ENCODE peak calls at places on chromosomes 7 and 10, in seven cellular contexts. H, O, E, K, F, I and S are unnamed samples.

GRCh38 chr7:154720016-154720415 is 282.9 kb downstream of the PAXIP1 start:
- DNase-seq in H (no peak), O (no peak), E (peak; percentile 14), K (no peak), F (no peak), I (no peak), S (no peak)

GRCh38 chr10:32961892-32962369 is 3.9 kb upstream of the ITGB1 start:
- DNase-seq in H (peak; percentile 93), O (peak; percentile 92), E (peak; percentile 23), K (peak; percentile 86), F (no peak), I (no peak), S (no peak)

GRCh38 chr7:135100856-135101255 is 47.0 kb upstream of the TMEM140 start:
- DNase-seq in H (peak; percentile 10), O (peak; percentile 8), E (no peak), K (no peak), F (no peak), I (no peak), S (no peak)

GRCh38 chr10:5685764-5686240 is 1.2 kb downstream of the TASOR2 start:
- DNase-seq in H (peak; percentile 24), O (peak; percentile 22), E (no peak), K (no peak), F (no peak), I (no peak), S (no peak)

GRCh38 chr10:17793823-17794759 is 15.1 kb upstream of the MRC1 start:
- DNase-seq in H (no peak), O (no peak), E (peak; percentile 63), K (peak; percentile 79), F (no peak), I (no peak), S (no peak)

GRCh38 chr10:80530251-80530650 is 7.5 kb upstream of the SH2D4B start:
- DNase-seq in H (peak; percentile 22), O (peak; percentile 55), E (peak; percentile 57), K (peak; percentile 79), F (no peak), I (no peak), S (no peak)

GRCh38 chr7:105006367-105007139 is 7.5 kb upstream of the KMT2E start:
- DNase-seq in H (no peak), O (no peak), E (peak; percentile 42), K (no peak), F (no peak), I (peak; percentile 56), S (no peak)

GRCh38 chr10:101224910-101225823 is 4.1 kb downstream of the LBX1 start:
- DNase-seq in H (no peak), O (no peak), E (no peak), K (no peak), F (no peak), I (no peak), S (peak; percentile 17)

GRCh38 chr10:5905854-5906507 is 15.9 kb downstream of the FBH1 start:
- DNase-seq in H (no peak), O (no peak), E (no peak), K (no peak), F (peak; percentile 54), I (no peak), S (peak; percentile 31)

GRCh38 chr7:17557305-17557704 is 258.9 kb downstream of the AHR start:
- DNase-seq in H (peak; percentile 21), O (peak; percentile 60), E (no peak), K (no peak), F (no peak), I (no peak), S (peak; percentile 40)

GRCh38 chr7:13990319-13990983 is 985 bp upstream of the ETV1 start:
- DNase-seq in H (peak; percentile 37), O (peak; percentile 57), E (peak; percentile 37), K (peak; percentile 42), F (peak; percentile 34), I (peak; percentile 21), S (peak; percentile 76)

GRCh38 chr7:158470336-158470735 is 117.3 kb downstream of the PTPRN2 start:
- DNase-seq in H (no peak), O (no peak), E (no peak), K (no peak), F (no peak), I (no peak), S (no peak)

GRCh38 chr7:1954366-1955004 is 278.3 kb downstream of the MAD1L1 start:
- DNase-seq in H (no peak), O (no peak), E (no peak), K (no peak), F (no peak), I (no peak), S (no peak)

GRCh38 chr7:144824360-144824759 is 11.5 kb downstream of the TPK1 start:
- DNase-seq in H (peak; percentile 36), O (peak; percentile 80), E (no peak), K (peak; percentile 9), F (no peak), I (no peak), S (no peak)

GRCh38 chr7:121456785-121457359 is 60.8 kb upstream of the FAM3C start:
- DNase-seq in H (no peak), O (no peak), E (no peak), K (no peak), F (no peak), I (no peak), S (no peak)

GRCh38 chr10:52318822-52319464 is 4.9 kb downstream of the DKK1 start:
- DNase-seq in H (peak; percentile 98), O (peak; percentile 96), E (no peak), K (peak; percentile 94), F (no peak), I (no peak), S (no peak)

GRCh38 chr7:94449151-94449725 is 54.5 kb downstream of the COL1A2 start:
- DNase-seq in H (peak; percentile 55), O (peak; percentile 75), E (no peak), K (peak; percentile 57), F (no peak), I (no peak), S (no peak)

GRCh38 chr10:64379898-64380297 is 858.7 kb downstream of the REEP3 start:
- DNase-seq in H (no peak), O (no peak), E (no peak), K (peak; percentile 9), F (no peak), I (no peak), S (no peak)

GRCh38 chr10:8060704-8061121 is 6.2 kb downstream of the GATA3 start:
- DNase-seq in H (no peak), O (no peak), E (no peak), K (no peak), F (no peak), I (no peak), S (no peak)

GRCh38 chr10:37701781-37702493 is 155.5 kb downstream of the ZNF248 start:
- DNase-seq in H (no peak), O (no peak), E (no peak), K (no peak), F (no peak), I (no peak), S (no peak)

GRCh38 chr10:15293862-15294835 is 76.9 kb downstream of the FAM171A1 start:
- DNase-seq in H (peak; percentile 25), O (peak; percentile 29), E (no peak), K (no peak), F (no peak), I (no peak), S (no peak)

GRCh38 chr7:102992509-102992819 is 79.7 kb downstream of the LRRC17 start:
- DNase-seq in H (no peak), O (no peak), E (no peak), K (no peak), F (no peak), I (no peak), S (no peak)

GRCh38 chr10:102814456-102814871 is 22.7 kb downstream of the CYP17A1 start:
- DNase-seq in H (peak; percentile 40), O (peak; percentile 67), E (no peak), K (no peak), F (peak; percentile 70), I (no peak), S (no peak)

DNA sequence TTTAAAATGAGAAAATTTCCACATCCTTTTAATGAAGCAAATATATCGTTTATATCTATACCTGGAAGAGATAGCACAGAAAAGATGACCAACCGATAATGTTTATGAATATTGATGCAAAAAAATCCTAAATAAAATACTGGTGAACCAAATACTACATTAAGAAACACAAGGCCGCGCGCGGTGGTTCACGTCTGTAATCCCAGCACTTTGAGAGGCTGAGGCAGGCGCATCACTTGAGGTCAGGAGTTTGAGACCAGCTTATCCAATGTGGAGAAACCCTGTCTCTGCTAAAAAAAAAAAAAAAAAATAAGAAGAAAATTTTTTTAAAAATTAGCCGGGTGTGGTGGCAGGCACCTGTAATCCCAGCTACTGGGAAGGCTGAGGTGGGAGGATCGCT is 25.8 kb downstream of the SHH start:
- DNase-seq in H (no peak), O (no peak), E (no peak), K (no peak), F (no peak), I (no peak), S (no peak)
- H3K4me3 ChIP-seq in H (no peak overlapping the region), O (no peak overlapping the region), E (no peak overlapping the region), K (no peak overlapping the region), F (no peak overlapping the region), I (no peak overlapping the region), S (no peak overlapping the region)

GRCh38 chr10:88870101-88870500 is 9.9 kb upstream of the STAMBPL1 start:
- DNase-seq in H (no peak), O (no peak), E (no peak), K (no peak), F (no peak), I (no peak), S (no peak)

GRCh38 chr10:88866454-88866853 is 13.6 kb upstream of the STAMBPL1 start:
- DNase-seq in H (no peak), O (no peak), E (no peak), K (no peak), F (no peak), I (no peak), S (no peak)

GRCh38 chr10:88865281-88865876 is 13.7 kb upstream of the ANKRD22 start:
- DNase-seq in H (no peak), O (peak; percentile 45), E (no peak), K (peak; percentile 17), F (no peak), I (peak; percentile 24), S (no peak)
- TF ChIP-seq CTCF in H (peak; percentile 31), O (peak; percentile 20), E (peak; percentile 46), K (peak; percentile 39), F (no peak), I (peak; percentile 54), S (no peak)

GRCh38 chr10:121974019-121974534 is 940 bp downstream of the NSMCE4A start:
- DNase-seq in H (no peak), O (no peak), E (no peak), K (no peak), F (no peak), I (no peak), S (no peak)
- H3K4me3 ChIP-seq in H (peak overlapping the region; percentile 60), O (peak overlapping the region; percentile 67), E (peak overlapping the region; percentile 90), K (peak overlapping the region; percentile 81), F (peak overlapping the region; percentile 90), I (peak overlapping the region; percentile 94), S (peak overlapping the region; percentile 97)

GRCh38 chr10:3932597-3933380 is 147.8 kb upstream of the KLF6 start:
- DNase-seq in H (no peak), O (no peak), E (no peak), K (no peak), F (no peak), I (no peak), S (no peak)

GRCh38 chr10:3933733-3934132 is 148.7 kb upstream of the KLF6 start:
- DNase-seq in H (no peak), O (no peak), E (no peak), K (no peak), F (no peak), I (no peak), S (no peak)

GRCh38 chr10:3936422-3937040 is 151.5 kb upstream of the KLF6 start:
- DNase-seq in H (no peak), O (no peak), E (no peak), K (no peak), F (no peak), I (no peak), S (no peak)

GRCh38 chr10:3935933-3936359 is 150.9 kb upstream of the KLF6 start:
- DNase-seq in H (no peak), O (peak; percentile 31), E (peak; percentile 81), K (no peak), F (no peak), I (peak; percentile 78), S (no peak)

GRCh38 chr10:3935141-3935540 is 150.1 kb upstream of the KLF6 start:
- DNase-seq in H (peak; percentile 79), O (peak; percentile 88), E (peak; percentile 32), K (no peak), F (no peak), I (peak; percentile 38), S (no peak)
- TF ChIP-seq CTCF in H (no peak), O (peak; percentile 22), E (no peak), K (no peak), F (no peak), I (no peak), S (no peak)